ENCODE peak calls at places on chromosome 6, in nine cellular contexts. T is small intestine, I is aorta, H is heart right ventricle, U is adrenal gland, F is kidney, E is cardiac muscle cell, Y is GM12878, P is colonic mucosa. O is an unnamed sample. For H3K4me1 and H3K36me3, the result is how much of the 10 kb centered on the place peaks cover.

GRCh38 chr6:124679392-124679791 is 282.8 kb upstream of the RNF217 start:
- DNase-seq in H (no peak), P (no peak), I (no peak), T (no peak), U (no peak), Y (no peak), F (no peak), E (no peak), O (no peak)

GRCh38 chr6:4102687-4103244 is 23.8 kb upstream of the FAM217A start:
- DNase-seq in I (no peak), Y (no peak), T (no peak), F (no peak), U (no peak), H (no peak), E (no peak), P (peak), O (no peak)

GRCh38 chr6:47700051-47700450 is 1.7 kb downstream of the ADGRF4 start:
- DNase-seq in E (peak), H (no peak), U (peak), T (no peak), I (no peak), P (no peak), Y (no peak), F (no peak), O (no peak)

GRCh38 chr6:107216197-107216933 is 101.0 kb upstream of the BEND3 start:
- DNase-seq in E (no peak), U (no peak), F (no peak), T (no peak), I (no peak), H (no peak), Y (no peak), P (no peak), O (no peak)

GRCh38 chr6:901696-902455 is 208.9 kb upstream of the EXOC2 start:
- DNase-seq in E (no peak), Y (no peak), T (no peak), P (no peak), U (no peak), H (no peak), F (no peak), I (no peak), O (peak)

GRCh38 chr6:21612067-21612745 is 18.7 kb downstream of the SOX4 start:
- DNase-seq in F (no peak), Y (no peak), P (no peak), E (no peak), T (no peak), U (no peak), I (no peak), H (no peak), O (no peak)

GRCh38 chr6:136365781-136366354 is 76.2 kb upstream of the BCLAF1 start:
- DNase-seq in E (no peak), U (peak), H (peak), T (peak), Y (no peak), P (peak), F (no peak), I (peak), O (no peak)

GRCh38 chr6:11324453-11325023 is 92.1 kb upstream of the NEDD9 start:
- DNase-seq in H (no peak), P (no peak), I (no peak), F (no peak), Y (peak), T (no peak), U (no peak), E (no peak), O (no peak)

GRCh38 chr6:110329348-110329728 is 28.8 kb downstream of the METTL24 start:
- DNase-seq in I (no peak), T (peak), Y (no peak), U (no peak), P (no peak), E (peak), H (no peak), F (no peak), O (peak)

GRCh38 chr6:53011993-53012392 is 16.9 kb upstream of the GSTA4 start:
- DNase-seq in E (no peak), T (no peak), U (no peak), F (no peak), I (no peak), H (no peak), P (no peak), Y (no peak), O (no peak)

GRCh38 chr6:166253277-166254229 is 54.6 kb downstream of the PRR18 start:
- DNase-seq in P (no peak), Y (no peak), U (no peak), T (no peak), E (no peak), F (no peak), I (peak), H (no peak), O (no peak)

GRCh38 chr6:110813338-110813737 is 1.9 kb downstream of the CDK19 start:
- DNase-seq in I (no peak), F (no peak), T (no peak), H (no peak), Y (no peak), U (no peak), P (no peak), E (no peak), O (no peak)

GRCh38 chr6:44512868-44513641 is 125.5 kb downstream of the CDC5L start:
- DNase-seq in Y (no peak), F (no peak), T (peak), P (no peak), U (no peak), E (no peak), H (peak), I (no peak), O (peak)

GRCh38 chr6:169420912-169421543 is 167.4 kb upstream of the THBS2 start:
- DNase-seq in F (no peak), E (peak), H (no peak), T (peak), P (no peak), Y (no peak), U (peak), I (no peak), O (peak)

GRCh38 chr6:104580452-104580851 is 279.3 kb downstream of the HACE1 start:
- DNase-seq in T (no peak), H (no peak), I (no peak), P (no peak), E (peak), U (no peak), Y (no peak), F (no peak), O (no peak)

GRCh38 chr6:17530321-17530835 is 69.7 kb upstream of the FAM8A1 start:
- DNase-seq in T (no peak), F (no peak), U (no peak), H (no peak), E (no peak), I (no peak), P (no peak), Y (no peak), O (no peak)

GRCh38 chr6:15036690-15037245 is 209.1 kb upstream of the JARID2 start:
- DNase-seq in P (no peak), Y (no peak), H (peak), T (peak), F (no peak), I (no peak), E (no peak), U (no peak), O (no peak)

GRCh38 chr6:161188547-161189465 is 85.1 kb downstream of the AGPAT4 start:
- DNase-seq in F (no peak), T (no peak), P (no peak), E (no peak), Y (no peak), H (no peak), U (no peak), I (no peak), O (no peak)

GRCh38 chr6:105920071-105920470 is 166.1 kb upstream of the PRDM1 start:
- DNase-seq in H (no peak), P (no peak), U (no peak), E (no peak), I (no peak), T (no peak), F (no peak), Y (no peak), O (no peak)

DNA sequence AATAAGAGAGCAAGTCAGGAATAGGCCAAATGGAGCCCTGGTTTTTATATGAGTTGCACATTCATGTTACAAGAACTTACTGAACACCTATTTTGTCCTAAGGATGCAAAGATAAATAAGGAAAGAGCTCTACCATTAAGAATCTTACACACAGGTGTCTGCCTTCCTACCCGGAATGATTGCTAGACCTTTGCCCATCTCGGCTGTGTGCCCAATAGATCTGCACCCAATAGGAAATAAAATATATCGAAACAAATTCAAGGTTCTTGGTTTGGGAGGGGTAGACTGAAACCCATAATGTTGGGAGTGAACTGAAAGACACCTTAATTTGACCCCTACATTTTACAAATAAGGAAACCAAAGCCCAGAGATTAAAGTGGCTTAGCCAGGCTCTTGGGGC is 48.9 kb downstream of the EDN1 start:
- DNase-seq in P (peak), T (peak), F (no peak), U (no peak), I (no peak), E (no peak), H (no peak), Y (no peak), O (no peak)
- H3K4me1 ChIP-seq in P (under half), T (under half), F (under half), U (under half), I (under half), E (under half), H (under half), Y (under half), O (half or more)

GRCh38 chr6:30727920-30728605 is 7.9 kb downstream of the TUBB start:
- DNase-seq in H (no peak), T (no peak), E (peak), I (no peak), P (no peak), Y (no peak), U (peak), F (peak), O (no peak)

GRCh38 chr6:30724906-30725667 is 4.9 kb downstream of the TUBB start:
- DNase-seq in F (peak), Y (no peak), H (no peak), T (no peak), I (no peak), P (no peak), E (no peak), U (no peak), O (peak)

GRCh38 chr6:30725713-30726505 is 5.8 kb downstream of the TUBB start:
- DNase-seq in F (no peak), Y (no peak), E (peak), T (no peak), I (no peak), H (no peak), U (no peak), P (no peak), O (peak)

GRCh38 chr6:30730611-30731435 is 10.7 kb downstream of the TUBB start:
- DNase-seq in P (peak), H (peak), F (peak), T (peak), U (peak), Y (no peak), E (peak), I (peak), O (no peak)

GRCh38 chr6:30726506-30727413 is 6.6 kb downstream of the TUBB start:
- DNase-seq in T (no peak), E (no peak), P (no peak), I (no peak), F (peak), U (no peak), H (no peak), Y (no peak), O (no peak)
- H3K36me3 ChIP-seq in T (under half), E (half or more), P (under half), I (under half), F (half or more), U (under half), H (half or more), Y (under half), O (half or more)

GRCh38 chr6:158752613-158753012 is 66.6 kb downstream of the EZR start:
- DNase-seq in P (no peak), H (peak), T (peak), Y (no peak), F (no peak), U (no peak), I (no peak), E (peak), O (no peak)
- H3K27ac ChIP-seq in P (no peak), H (no peak), T (peak), Y (no peak), F (peak), U (no peak), I (no peak), E (peak), O (no peak)

DNA sequence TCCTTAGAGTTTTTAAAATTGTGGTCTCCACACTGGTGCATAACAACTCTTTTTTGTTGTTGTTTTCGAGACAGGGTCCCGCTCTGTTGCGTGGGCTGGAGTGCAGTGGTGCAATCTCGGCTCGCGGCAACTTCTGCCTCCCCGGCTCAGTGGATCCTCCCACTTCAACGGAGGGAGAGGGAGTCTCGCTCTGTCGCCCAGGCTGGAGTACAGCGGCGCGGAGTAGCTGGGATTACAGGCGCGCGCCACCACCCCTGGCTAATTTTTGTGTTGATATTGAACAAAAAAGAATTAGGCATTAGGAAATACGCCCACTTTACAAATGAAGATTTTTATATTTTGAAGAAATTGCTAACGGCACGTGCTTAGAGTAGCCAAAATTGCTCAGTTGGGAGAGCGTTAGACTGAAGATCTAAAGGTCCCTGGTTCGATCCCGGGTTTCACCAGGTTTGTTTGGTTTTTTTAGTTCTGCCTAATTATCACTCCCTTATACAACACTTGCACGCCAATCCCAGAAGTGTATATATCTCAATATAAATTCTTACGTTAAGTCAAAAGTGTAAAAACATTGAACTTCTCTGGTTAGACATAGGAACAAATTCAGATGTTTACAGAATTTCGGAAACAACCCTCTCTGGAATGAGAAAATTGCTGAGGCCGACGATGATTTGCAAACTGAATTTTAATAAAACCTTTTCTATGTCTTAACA is 159.6 kb downstream of the TRIM27 start:
- DNase-seq in U (no peak), T (no peak), H (no peak), F (no peak), I (no peak), P (no peak), Y (no peak), E (no peak), O (no peak)
- H3K4me1 ChIP-seq in U (under half), T (under half), H (under half), F (under half), I (under half), P (under half), Y (under half), E (under half), O (under half)

GRCh38 chr6:41770381-41771057 is 9.2 kb downstream of the FRS3 start:
- DNase-seq in H (no peak), Y (no peak), F (no peak), E (no peak), U (no peak), P (no peak), I (no peak), T (no peak), O (no peak)

GRCh38 chr6:41769376-41769775 is 10.3 kb downstream of the FRS3 start:
- DNase-seq in P (no peak), I (no peak), F (no peak), U (no peak), Y (no peak), T (no peak), E (no peak), H (no peak), O (no peak)

GRCh38 chr6:41768545-41769308 is 11.0 kb downstream of the FRS3 start:
- DNase-seq in T (no peak), U (no peak), H (no peak), Y (no peak), P (peak), I (no peak), E (no peak), F (no peak), O (no peak)

GRCh38 chr6:41774841-41775240 is 4.9 kb downstream of the FRS3 start:
- DNase-seq in E (no peak), F (no peak), T (no peak), I (no peak), H (no peak), U (no peak), P (no peak), Y (no peak), O (no peak)

GRCh38 chr6:41771058-41771983 is 8.4 kb downstream of the FRS3 start:
- DNase-seq in H (no peak), Y (no peak), E (no peak), F (no peak), U (no peak), T (no peak), P (no peak), I (no peak), O (no peak)
- H3K36me3 ChIP-seq in H (half or more), Y (under half), E (under half), F (under half), U (under half), T (under half), P (under half), I (under half), O (under half)

O was measured in SJSA1.